ENCODE peak calls at places on chromosomes 7 and 10, in ten cellular contexts. W, A, E, Z, Y, S, J, T, M and Q are unnamed samples. For H3K4me1, the result is how much of the 10 kb centered on the place peaks cover.

GRCh38 chr7:120043250-120043649 is 229.7 kb upstream of the KCND2 start:
- DNase-seq in T (peak), E (no peak), Y (no peak), W (no peak), A (no peak), J (no peak), S (no peak), M (no peak), Z (no peak), Q (no peak)

GRCh38 chr7:26454180-26454579 is 162.5 kb downstream of the SNX10 start:
- DNase-seq in M (no peak), W (no peak), S (no peak), A (no peak), E (no peak), T (no peak), Y (no peak), Z (no peak), J (no peak), Q (no peak)

GRCh38 chr7:43531700-43532099 is 51.2 kb upstream of the STK17A start:
- DNase-seq in A (no peak), E (no peak), W (no peak), Z (no peak), Y (peak), J (no peak), T (no peak), M (no peak), S (no peak), Q (no peak)

GRCh38 chr10:30973737-30974136 is 57.9 kb downstream of the ZNF438 start:
- DNase-seq in T (no peak), Y (no peak), W (no peak), Z (no peak), M (no peak), E (no peak), J (no peak), S (no peak), A (no peak), Q (no peak)

GRCh38 chr10:104013489-104013888 is 46.5 kb downstream of the SLK start:
- DNase-seq in S (no peak), J (no peak), E (no peak), A (no peak), Z (no peak), Y (no peak), W (no peak), M (no peak), T (no peak), Q (no peak)

GRCh38 chr10:43160067-43160918 is 22.0 kb downstream of the CSGALNACT2 start:
- DNase-seq in M (no peak), W (no peak), S (no peak), A (no peak), T (no peak), Y (no peak), J (peak), Z (no peak), E (no peak), Q (peak)

GRCh38 chr10:88725798-88726197 is 19.7 kb downstream of the LIPK start:
- DNase-seq in J (no peak), S (no peak), T (no peak), Z (no peak), W (no peak), Y (no peak), E (no peak), A (no peak), M (no peak), Q (no peak)

GRCh38 chr7:104442461-104442860 is 114.1 kb downstream of the LHFPL3 start:
- DNase-seq in Y (no peak), W (no peak), E (no peak), Z (no peak), M (no peak), S (no peak), T (no peak), A (no peak), J (no peak), Q (no peak)

GRCh38 chr7:5594616-5595544 is 171.2 kb upstream of the TNRC18 start:
- DNase-seq in Y (no peak), A (no peak), W (peak), M (peak), J (peak), T (no peak), E (no peak), Z (no peak), S (peak), Q (no peak)

GRCh38 chr7:116886550-116887156 is 24.3 kb downstream of the CAPZA2 start:
- DNase-seq in Z (no peak), M (no peak), W (no peak), S (no peak), A (no peak), E (no peak), J (no peak), Y (no peak), T (no peak), Q (no peak)

GRCh38 chr10:85400981-85401695 is 965.5 kb downstream of the GRID1 start:
- DNase-seq in Z (no peak), A (no peak), W (no peak), M (no peak), T (no peak), E (no peak), S (no peak), Y (no peak), J (no peak), Q (no peak)

GRCh38 chr10:127774771-127775559 is 38.0 kb downstream of the FOXI2 start:
- DNase-seq in M (no peak), W (no peak), E (no peak), Y (no peak), T (no peak), J (no peak), Z (no peak), S (no peak), A (no peak), Q (no peak)

GRCh38 chr10:14717570-14717969 is 57.1 kb downstream of the FAM107B start:
- DNase-seq in J (no peak), T (no peak), S (no peak), Z (no peak), M (no peak), Y (no peak), A (no peak), E (no peak), W (no peak), Q (no peak)

GRCh38 chr7:42070068-42070467 is 166.9 kb downstream of the GLI3 start:
- DNase-seq in E (no peak), A (no peak), Y (no peak), T (no peak), Z (no peak), S (no peak), M (no peak), J (peak), W (no peak), Q (no peak)

GRCh38 chr7:47440320-47440719 is 141.6 kb downstream of the TNS3 start:
- DNase-seq in E (no peak), S (no peak), A (no peak), W (no peak), T (no peak), M (no peak), Z (no peak), Y (no peak), J (no peak), Q (no peak)

GRCh38 chr7:47438411-47439029 is 143.4 kb downstream of the TNS3 start:
- DNase-seq in Z (peak), Y (no peak), S (no peak), J (no peak), E (no peak), M (no peak), W (no peak), A (no peak), T (no peak), Q (no peak)

GRCh38 chr7:47439181-47439667 is 142.7 kb downstream of the TNS3 start:
- DNase-seq in M (no peak), W (no peak), J (no peak), E (no peak), A (no peak), Y (no peak), S (no peak), Z (no peak), T (no peak), Q (no peak)

GRCh38 chr7:47432988-47433895 is 148.7 kb downstream of the TNS3 start:
- DNase-seq in S (no peak), Z (no peak), J (no peak), A (no peak), E (no peak), T (no peak), M (no peak), Y (no peak), W (no peak), Q (no peak)

GRCh38 chr7:47435889-47436312 is 146.0 kb downstream of the TNS3 start:
- DNase-seq in M (peak), Y (peak), W (peak), E (no peak), T (no peak), S (peak), A (peak), J (peak), Z (peak), Q (peak)
- H3K4me1 ChIP-seq in M (under half), Y (under half), W (under half), E (under half), T (under half), S (under half), A (under half), J (under half), Z (under half), Q (under half)

GRCh38 chr7:118586248-118586647 is 361.7 kb downstream of the ANKRD7 start:
- DNase-seq in A (no peak), Z (no peak), M (no peak), Y (no peak), W (no peak), T (no peak), E (no peak), S (no peak), J (no peak), Q (no peak)

GRCh38 chr7:118590107-118590506 is 365.6 kb downstream of the ANKRD7 start:
- DNase-seq in S (no peak), J (no peak), Z (no peak), Y (no peak), T (no peak), E (no peak), W (peak), A (no peak), M (peak), Q (no peak)
- TF ChIP-seq CTCF in S (no peak), J (peak), Z (no peak), Y (no peak), T (no peak), E (no peak), W (peak), A (no peak), M (peak), Q (no peak)

DNA sequence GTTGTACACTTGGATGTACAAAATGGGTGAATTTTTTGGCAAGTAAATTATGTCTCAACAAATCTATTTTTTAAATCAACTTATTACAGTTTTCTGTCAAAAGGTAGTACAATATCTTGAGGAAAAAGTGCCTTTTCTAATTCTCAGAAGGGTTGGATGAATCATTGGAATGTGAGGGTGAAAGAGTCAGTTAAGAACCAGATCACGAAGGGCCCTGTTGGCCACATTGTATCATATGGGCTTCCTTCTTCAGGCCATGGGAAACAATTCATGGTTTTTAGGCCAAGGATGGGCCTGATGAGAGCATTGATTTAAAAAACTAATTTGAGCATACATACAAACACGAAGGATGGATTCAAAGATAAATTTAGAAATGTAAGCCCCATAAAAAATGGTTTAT is 503.7 kb downstream of the TNS3 start:
- DNase-seq in S (no peak), Z (no peak), W (no peak), T (peak), M (no peak), Y (no peak), E (no peak), J (peak), A (no peak), Q (no peak)
- H3K4me1 ChIP-seq in S (under half), Z (under half), W (under half), T (under half), M (under half), Y (under half), E (under half), J (under half), A (under half), Q (under half)

GRCh38 chr7:118862733-118863132 is 638.2 kb downstream of the ANKRD7 start:
- DNase-seq in Y (no peak), Z (no peak), J (no peak), M (no peak), W (no peak), E (no peak), S (no peak), T (no peak), A (no peak), Q (no peak)
- TF ChIP-seq CTCF in Y (no peak), Z (no peak), J (no peak), M (no peak), W (no peak), E (no peak), S (no peak), T (no peak), A (no peak), Q (no peak)

GRCh38 chr7:114644455-114644854 is 229.8 kb downstream of the FOXP2 start:
- DNase-seq in T (no peak), M (no peak), W (no peak), S (no peak), E (no peak), Z (no peak), Y (no peak), J (no peak), A (no peak), Q (no peak)
- H3K4me1 ChIP-seq in T (under half), M (under half), W (under half), S (under half), E (under half), Z (under half), Y (under half), J (under half), A (under half), Q (under half)